ENCODE peak calls at places on chromosomes 12 and 14, in seven cellular contexts. P is Peyer's patch, J is T-helper 9 cell, Y is activated T-cell treated with anti-CD3 and anti-CD28 coated beads for 24 hours, X is aorta, D is MCF 10A, A is lung. M is an unnamed sample.

GRCh38 chr12:40104461-40105264 is 1.2 kb downstream of the SLC2A13 start:
- DNase-seq in P (no peak), J (peak), Y (no peak), X (no peak), D (peak), A (no peak), M (no peak)

GRCh38 chr12:121404734-121405133 is 4.8 kb downstream of the RNF34 start:
- DNase-seq in P (no peak), J (no peak), Y (no peak), X (no peak), D (peak), A (no peak), M (no peak)

GRCh38 chr14:22487941-22488340 is 101.1 kb downstream of the DAD1 start:
- DNase-seq in P (no peak), J (no peak), Y (no peak), X (no peak), D (no peak), A (no peak), M (no peak)

GRCh38 chr14:96980835-96981234 is 183.7 kb downstream of the VRK1 start:
- DNase-seq in P (no peak), J (no peak), Y (no peak), X (no peak), D (no peak), A (no peak), M (no peak)

GRCh38 chr14:55605793-55606192 is 25.8 kb downstream of the KTN1 start:
- DNase-seq in P (no peak), J (no peak), Y (no peak), X (no peak), D (no peak), A (no peak), M (no peak)

GRCh38 chr14:91331761-91332447 is 85.7 kb downstream of the CCDC88C start:
- DNase-seq in P (no peak), J (no peak), Y (no peak), X (no peak), D (peak), A (peak), M (no peak)

GRCh38 chr12:50353869-50354593 is 42.4 kb downstream of the FAM186A start:
- DNase-seq in P (no peak), J (no peak), Y (no peak), X (no peak), D (no peak), A (no peak), M (no peak)

GRCh38 chr12:95173392-95174251 is 43.6 kb downstream of the FGD6 start:
- DNase-seq in P (peak), J (no peak), Y (no peak), X (peak), D (peak), A (peak), M (no peak)

GRCh38 chr12:101671157-101671791 is 26.2 kb upstream of the CHPT1 start:
- DNase-seq in P (peak), J (no peak), Y (no peak), X (no peak), D (no peak), A (peak), M (no peak)

GRCh38 chr12:99722690-99723486 is 75.3 kb downstream of the GARIN6 start:
- DNase-seq in P (no peak), J (no peak), Y (no peak), X (no peak), D (no peak), A (no peak), M (no peak)

GRCh38 chr14:55711171-55711811 is 131.3 kb downstream of the KTN1 start:
- DNase-seq in P (no peak), J (no peak), Y (no peak), X (no peak), D (no peak), A (no peak), M (no peak)

GRCh38 chr14:76267322-76268012 is 108.5 kb upstream of the ESRRB start:
- DNase-seq in P (peak), J (no peak), Y (no peak), X (peak), D (no peak), A (peak), M (peak)

GRCh38 chr14:71996615-71997014 is 64.4 kb downstream of the RGS6 start:
- DNase-seq in P (no peak), J (no peak), Y (no peak), X (no peak), D (no peak), A (no peak), M (no peak)

GRCh38 chr12:120015313-120015712 is 26.3 kb downstream of the BICDL1 start:
- DNase-seq in P (no peak), J (peak), Y (peak), X (no peak), D (no peak), A (no peak), M (peak)

GRCh38 chr14:95760596-95760995 is 46.7 kb upstream of the TCL1A start:
- DNase-seq in P (no peak), J (no peak), Y (no peak), X (no peak), D (no peak), A (no peak), M (no peak)

GRCh38 chr14:50839048-50839447 is 8.1 kb upstream of the NIN start:
- DNase-seq in P (no peak), J (no peak), Y (no peak), X (no peak), D (no peak), A (no peak), M (no peak)

GRCh38 chr12:124920353-124920935 is 6.0 kb upstream of the UBC start:
- DNase-seq in P (peak), J (no peak), Y (no peak), X (peak), D (no peak), A (no peak), M (no peak)

GRCh38 chr12:13000616-13000934 is 510 bp upstream of the HEBP1 start:
- DNase-seq in P (no peak), J (peak), Y (no peak), X (no peak), D (peak), A (no peak), M (no peak)

GRCh38 chr14:48963231-48963630 is 622.9 kb downstream of the RPS29 start:
- DNase-seq in P (peak), J (no peak), Y (no peak), X (no peak), D (no peak), A (no peak), M (no peak)

GRCh38 chr12:131011165-131012079 is 57.7 kb downstream of the ADGRD1 start:
- DNase-seq in P (no peak), J (no peak), Y (no peak), X (no peak), D (no peak), A (no peak), M (no peak)

GRCh38 chr12:22016982-22017381 is 29.0 kb upstream of the CMAS start:
- DNase-seq in P (no peak), J (no peak), Y (no peak), X (no peak), D (no peak), A (no peak), M (no peak)

GRCh38 chr14:23174785-23175184 is 8.7 kb downstream of the SLC7A8 start:
- DNase-seq in P (no peak), J (no peak), Y (no peak), X (no peak), D (no peak), A (no peak), M (no peak)

GRCh38 chr14:41521891-41522290 is 84.8 kb upstream of the LRFN5 start:
- DNase-seq in P (no peak), J (no peak), Y (no peak), X (no peak), D (no peak), A (no peak), M (no peak)

GRCh38 chr12:64600164-64600561 is 10.1 kb upstream of the RASSF3 start:
- DNase-seq in P (no peak), J (no peak), Y (no peak), X (no peak), D (no peak), A (no peak), M (no peak)

GRCh38 chr12:80763874-80764273 is 47.2 kb downstream of the MYF5 start:
- DNase-seq in P (no peak), J (no peak), Y (no peak), X (no peak), D (peak), A (no peak), M (no peak)

GRCh38 chr12:13562915-13563742 is 366.6 kb downstream of the EMP1 start:
- DNase-seq in P (no peak), J (no peak), Y (no peak), X (no peak), D (no peak), A (no peak), M (no peak)

GRCh38 chr14:82046512-82047226 is 513.0 kb upstream of the SEL1L start:
- DNase-seq in P (no peak), J (no peak), Y (no peak), X (no peak), D (no peak), A (no peak), M (no peak)

GRCh38 chr12:88665051-88665450 is 84.8 kb upstream of the KITLG start:
- DNase-seq in P (no peak), J (no peak), Y (no peak), X (no peak), D (peak), A (no peak), M (no peak)

GRCh38 chr12:117439531-117440001 is 78.1 kb upstream of the NOS1 start:
- DNase-seq in P (no peak), J (no peak), Y (no peak), X (no peak), D (no peak), A (no peak), M (no peak)

GRCh38 chr12:43662736-43663135 is 95.9 kb downstream of the PUS7L start:
- DNase-seq in P (no peak), J (no peak), Y (no peak), X (no peak), D (no peak), A (no peak), M (no peak)

GRCh38 chr12:67434653-67435375 is 165.7 kb downstream of the CAND1 start:
- DNase-seq in P (no peak), J (no peak), Y (no peak), X (peak), D (peak), A (no peak), M (no peak)

GRCh38 chr12:47407730-47408129 is 298.1 kb downstream of the RPAP3 start:
- DNase-seq in P (no peak), J (no peak), Y (no peak), X (no peak), D (no peak), A (no peak), M (no peak)

GRCh38 chr12:120468846-120469449 is 600 bp downstream of the SRSF9 start:
- DNase-seq in P (peak), J (peak), Y (no peak), X (peak), D (peak), A (peak), M (no peak)

GRCh38 chr12:93807354-93807753 is 130.2 kb downstream of the CRADD start:
- DNase-seq in P (no peak), J (no peak), Y (no peak), X (no peak), D (no peak), A (no peak), M (no peak)

GRCh38 chr12:57605308-57606015 is 838 bp downstream of the DTX3 start:
- DNase-seq in P (no peak), J (no peak), Y (no peak), X (no peak), D (no peak), A (no peak), M (no peak)

GRCh38 chr14:38090506-38090905 is 117.2 kb upstream of the SSTR1 start:
- DNase-seq in P (no peak), J (no peak), Y (no peak), X (no peak), D (no peak), A (no peak), M (no peak)

GRCh38 chr12:66596189-66596588 is 82.7 kb downstream of the GRIP1 start:
- DNase-seq in P (no peak), J (no peak), Y (no peak), X (no peak), D (peak), A (no peak), M (no peak)

GRCh38 chr14:104244221-104245011 is 106.0 kb downstream of the KIF26A start:
- DNase-seq in P (peak), J (no peak), Y (no peak), X (peak), D (no peak), A (no peak), M (no peak)